ENCODE peak calls at places on chromosome 1, in nine cellular contexts. One of them, this sample, is unnamed.

GRCh38 chr1:39927538-39927937 is 25.8 kb upstream of the MYCL start:
- DNase-seq in upper lobe of right lung: no peak
- DNase-seq in MCF 10A: peak; percentile 72
- DNase-seq in M059J: no peak
- DNase-seq in fibroblast of gingiva: peak; percentile 56
- DNase-seq in RWPE1: no peak
- DNase-seq in pancreas: no peak
- DNase-seq in myocyte: peak; percentile 18
- DNase-seq in GM13976: no peak
- DNase-seq in this sample: peak; percentile 17

GRCh38 chr1:85494957-85495266 is 30.0 kb upstream of the DDAH1 start:
- DNase-seq in upper lobe of right lung: no peak
- DNase-seq in MCF 10A: peak; percentile 79
- DNase-seq in M059J: peak; percentile 68
- DNase-seq in fibroblast of gingiva: peak; percentile 32
- DNase-seq in RWPE1: peak; percentile 29
- DNase-seq in pancreas: no peak
- DNase-seq in myocyte: peak; percentile 49
- DNase-seq in GM13976: no peak
- DNase-seq in this sample: peak; percentile 44

GRCh38 chr1:108663074-108663473 is 2.2 kb upstream of the HENMT1 start:
- DNase-seq in upper lobe of right lung: no peak
- DNase-seq in MCF 10A: no peak
- DNase-seq in M059J: no peak
- DNase-seq in fibroblast of gingiva: no peak
- DNase-seq in RWPE1: no peak
- DNase-seq in pancreas: no peak
- DNase-seq in myocyte: peak; percentile 66
- DNase-seq in GM13976: no peak
- DNase-seq in this sample: peak; percentile 44

GRCh38 chr1:180603223-180603849 is 28.5 kb upstream of the XPR1 start:
- DNase-seq in upper lobe of right lung: no peak
- DNase-seq in MCF 10A: no peak
- DNase-seq in M059J: no peak
- DNase-seq in fibroblast of gingiva: no peak
- DNase-seq in RWPE1: no peak
- DNase-seq in pancreas: no peak
- DNase-seq in myocyte: no peak
- DNase-seq in GM13976: no peak
- DNase-seq in this sample: no peak

GRCh38 chr1:100036718-100037664 is 67.2 kb downstream of the SLC35A3 start:
- DNase-seq in upper lobe of right lung: no peak
- DNase-seq in MCF 10A: peak; percentile 66
- DNase-seq in M059J: peak; percentile 73
- DNase-seq in fibroblast of gingiva: peak; percentile 32
- DNase-seq in RWPE1: peak; percentile 31
- DNase-seq in pancreas: no peak
- DNase-seq in myocyte: peak; percentile 30
- DNase-seq in GM13976: no peak
- DNase-seq in this sample: peak; percentile 24

GRCh38 chr1:89605692-89606091 is 27.2 kb upstream of the LRRC8C start:
- DNase-seq in upper lobe of right lung: no peak
- DNase-seq in MCF 10A: peak; percentile 92
- DNase-seq in M059J: peak; percentile 96
- DNase-seq in fibroblast of gingiva: peak; percentile 88
- DNase-seq in RWPE1: peak; percentile 53
- DNase-seq in pancreas: no peak
- DNase-seq in myocyte: peak; percentile 90
- DNase-seq in GM13976: no peak
- DNase-seq in this sample: peak; percentile 56

GRCh38 chr1:210251680-210252490 is 19.3 kb downstream of the SERTAD4 start:
- DNase-seq in upper lobe of right lung: no peak
- DNase-seq in MCF 10A: no peak
- DNase-seq in M059J: no peak
- DNase-seq in fibroblast of gingiva: no peak
- DNase-seq in RWPE1: no peak
- DNase-seq in pancreas: no peak
- DNase-seq in myocyte: no peak
- DNase-seq in GM13976: peak; percentile 37
- DNase-seq in this sample: no peak

GRCh38 chr1:93680121-93681094 is 1.2 kb downstream of the BCAR3 start:
- DNase-seq in upper lobe of right lung: peak; percentile 89
- DNase-seq in MCF 10A: peak; percentile 91
- DNase-seq in M059J: peak; percentile 96
- DNase-seq in fibroblast of gingiva: peak; percentile 90
- DNase-seq in RWPE1: peak; percentile 83
- DNase-seq in pancreas: peak; percentile 86
- DNase-seq in myocyte: peak; percentile 93
- DNase-seq in GM13976: peak; percentile 86
- DNase-seq in this sample: peak; percentile 91

GRCh38 chr1:36070349-36070748 is 13.5 kb upstream of the TEKT2 start:
- DNase-seq in upper lobe of right lung: no peak
- DNase-seq in MCF 10A: no peak
- DNase-seq in M059J: no peak
- DNase-seq in fibroblast of gingiva: no peak
- DNase-seq in RWPE1: no peak
- DNase-seq in pancreas: no peak
- DNase-seq in myocyte: no peak
- DNase-seq in GM13976: no peak
- DNase-seq in this sample: no peak

GRCh38 chr1:32885691-32886011 is 640 bp upstream of the HPCA start:
- DNase-seq in upper lobe of right lung: no peak
- DNase-seq in MCF 10A: no peak
- DNase-seq in M059J: no peak
- DNase-seq in fibroblast of gingiva: no peak
- DNase-seq in RWPE1: no peak
- DNase-seq in pancreas: no peak
- DNase-seq in myocyte: no peak
- DNase-seq in GM13976: no peak
- DNase-seq in this sample: no peak

GRCh38 chr1:62735491-62736171 is 47.4 kb upstream of the DOCK7 start:
- DNase-seq in upper lobe of right lung: no peak
- DNase-seq in MCF 10A: peak; percentile 13
- DNase-seq in M059J: peak; percentile 67
- DNase-seq in fibroblast of gingiva: peak; percentile 67
- DNase-seq in RWPE1: no peak
- DNase-seq in pancreas: no peak
- DNase-seq in myocyte: peak; percentile 24
- DNase-seq in GM13976: no peak
- DNase-seq in this sample: peak; percentile 90